ENCODE peak calls at places on chromosome 17, in four cellular contexts. Q is WTC11, F is ELF-1, I is HS-5. X is an unnamed sample.

GRCh38 chr17:8740486-8740885 is 4.2 kb downstream of the CCDC42 start:
- DNase-seq in I (no peak), F (peak), Q (peak), X (no peak)

GRCh38 chr17:17722081-17722905 is 41.0 kb downstream of the RAI1 start:
- DNase-seq in I (no peak), Q (peak), F (peak), X (peak)

GRCh38 chr17:77151236-77151635 is 10.5 kb downstream of the SEC14L1 start:
- DNase-seq in F (no peak), Q (no peak), I (no peak), X (peak)

GRCh38 chr17:9814337-9814945 is 7.4 kb downstream of the GSG1L2 start:
- DNase-seq in I (no peak), Q (no peak), F (no peak), X (no peak)

GRCh38 chr17:61253937-61254677 is 145.5 kb upstream of the TBX2 start:
- DNase-seq in I (no peak), F (peak), Q (no peak), X (no peak)

GRCh38 chr17:31534223-31534888 is 142.9 kb downstream of the RAB11FIP4 start:
- DNase-seq in F (no peak), Q (no peak), I (no peak), X (no peak)

GRCh38 chr17:67506966-67507365 is 129.9 kb downstream of the PITPNC1 start:
- DNase-seq in I (peak), Q (no peak), F (no peak), X (no peak)

GRCh38 chr17:71995570-71995969 is 125.2 kb upstream of the SOX9 start:
- DNase-seq in F (no peak), I (no peak), Q (no peak), X (no peak)